ENCODE peak calls at places on chromosomes 1 and 21, in eight cellular contexts. One of them, this sample, is unnamed. For H3K27me3, the result is how much of the 10 kb centered on the place peaks cover.

GRCh38 chr1:42420911-42421585 is 34.8 kb downstream of the ZMYND12 start:
- DNase-seq in tibial artery: no peak
- DNase-seq in AG04450: peak
- DNase-seq in CD4-positive, alpha-beta memory T cell: no peak
- DNase-seq in cardiac muscle cell: peak
- DNase-seq in heart left ventricle: peak
- DNase-seq in mesendoderm: no peak
- DNase-seq in fibroblast of lung: peak
- DNase-seq in this sample: no peak

GRCh38 chr1:94327001-94327685 is 89.8 kb upstream of the ARHGAP29 start:
- DNase-seq in tibial artery: peak
- DNase-seq in AG04450: no peak
- DNase-seq in CD4-positive, alpha-beta memory T cell: no peak
- DNase-seq in cardiac muscle cell: peak
- DNase-seq in heart left ventricle: peak
- DNase-seq in mesendoderm: peak
- DNase-seq in fibroblast of lung: peak
- DNase-seq in this sample: no peak

GRCh38 chr1:87402192-87403046 is 73.7 kb downstream of the LMO4 start:
- DNase-seq in tibial artery: no peak
- DNase-seq in AG04450: peak
- DNase-seq in CD4-positive, alpha-beta memory T cell: no peak
- DNase-seq in cardiac muscle cell: peak
- DNase-seq in heart left ventricle: no peak
- DNase-seq in mesendoderm: no peak
- DNase-seq in fibroblast of lung: peak
- DNase-seq in this sample: no peak

GRCh38 chr21:37619464-37619974 is 252.9 kb downstream of the DYRK1A start:
- DNase-seq in tibial artery: no peak
- DNase-seq in AG04450: no peak
- DNase-seq in CD4-positive, alpha-beta memory T cell: no peak
- DNase-seq in cardiac muscle cell: no peak
- DNase-seq in heart left ventricle: peak
- DNase-seq in mesendoderm: no peak
- DNase-seq in fibroblast of lung: no peak
- DNase-seq in this sample: no peak

GRCh38 chr1:52727956-52728656 is 1.9 kb downstream of the ZYG11B start:
- DNase-seq in tibial artery: no peak
- DNase-seq in AG04450: no peak
- DNase-seq in CD4-positive, alpha-beta memory T cell: no peak
- DNase-seq in cardiac muscle cell: no peak
- DNase-seq in heart left ventricle: no peak
- DNase-seq in mesendoderm: no peak
- DNase-seq in fibroblast of lung: no peak
- DNase-seq in this sample: no peak

GRCh38 chr1:119040906-119041305 is 52.8 kb upstream of the TBX15 start:
- DNase-seq in tibial artery: peak
- DNase-seq in AG04450: peak
- DNase-seq in CD4-positive, alpha-beta memory T cell: no peak
- DNase-seq in cardiac muscle cell: peak
- DNase-seq in heart left ventricle: peak
- DNase-seq in mesendoderm: no peak
- DNase-seq in fibroblast of lung: no peak
- DNase-seq in this sample: no peak

GRCh38 chr1:179296831-179297377 is 3.3 kb downstream of the SOAT1 start:
- DNase-seq in tibial artery: no peak
- DNase-seq in AG04450: no peak
- DNase-seq in CD4-positive, alpha-beta memory T cell: no peak
- DNase-seq in cardiac muscle cell: no peak
- DNase-seq in heart left ventricle: no peak
- DNase-seq in mesendoderm: no peak
- DNase-seq in fibroblast of lung: no peak
- DNase-seq in this sample: no peak

GRCh38 chr1:227357229-227358078 is 39.2 kb upstream of the CDC42BPA start:
- DNase-seq in tibial artery: peak
- DNase-seq in AG04450: peak
- DNase-seq in CD4-positive, alpha-beta memory T cell: no peak
- DNase-seq in cardiac muscle cell: peak
- DNase-seq in heart left ventricle: peak
- DNase-seq in mesendoderm: peak
- DNase-seq in fibroblast of lung: peak
- DNase-seq in this sample: no peak

GRCh38 chr1:27940870-27941269 is 6.1 kb downstream of the SMPDL3B start:
- DNase-seq in tibial artery: no peak
- DNase-seq in AG04450: no peak
- DNase-seq in CD4-positive, alpha-beta memory T cell: no peak
- DNase-seq in cardiac muscle cell: no peak
- DNase-seq in heart left ventricle: no peak
- DNase-seq in mesendoderm: no peak
- DNase-seq in fibroblast of lung: no peak
- DNase-seq in this sample: no peak

GRCh38 chr1:43059640-43060574 is 101.2 kb upstream of the SLC2A1 start:
- DNase-seq in tibial artery: no peak
- DNase-seq in AG04450: peak
- DNase-seq in CD4-positive, alpha-beta memory T cell: no peak
- DNase-seq in cardiac muscle cell: no peak
- DNase-seq in heart left ventricle: no peak
- DNase-seq in mesendoderm: no peak
- DNase-seq in fibroblast of lung: peak
- DNase-seq in this sample: no peak

GRCh38 chr1:193538004-193538355 is 351.6 kb upstream of the B3GALT2 start:
- DNase-seq in tibial artery: no peak
- DNase-seq in AG04450: no peak
- DNase-seq in CD4-positive, alpha-beta memory T cell: no peak
- DNase-seq in cardiac muscle cell: no peak
- DNase-seq in heart left ventricle: no peak
- DNase-seq in mesendoderm: no peak
- DNase-seq in fibroblast of lung: no peak
- DNase-seq in this sample: no peak

GRCh38 chr1:163055531-163055930 is 13.6 kb upstream of the RGS4 start:
- DNase-seq in tibial artery: no peak
- DNase-seq in AG04450: no peak
- DNase-seq in CD4-positive, alpha-beta memory T cell: no peak
- DNase-seq in cardiac muscle cell: no peak
- DNase-seq in heart left ventricle: no peak
- DNase-seq in mesendoderm: peak
- DNase-seq in fibroblast of lung: no peak
- DNase-seq in this sample: no peak

GRCh38 chr1:189424746-189425331 is 1052.8 kb downstream of the BRINP3 start:
- DNase-seq in tibial artery: no peak
- DNase-seq in AG04450: no peak
- DNase-seq in CD4-positive, alpha-beta memory T cell: no peak
- DNase-seq in cardiac muscle cell: peak
- DNase-seq in heart left ventricle: no peak
- DNase-seq in mesendoderm: peak
- DNase-seq in fibroblast of lung: peak
- DNase-seq in this sample: no peak

GRCh38 chr21:43369124-43369523 is 57.8 kb downstream of the SIK1 start:
- DNase-seq in tibial artery: no peak
- DNase-seq in AG04450: no peak
- DNase-seq in CD4-positive, alpha-beta memory T cell: no peak
- DNase-seq in cardiac muscle cell: peak
- DNase-seq in heart left ventricle: no peak
- DNase-seq in mesendoderm: no peak
- DNase-seq in fibroblast of lung: peak
- DNase-seq in this sample: no peak

GRCh38 chr1:157993179-157994080 is at the start of gene KIRREL1:
- DNase-seq in tibial artery: peak
- DNase-seq in AG04450: no peak
- DNase-seq in CD4-positive, alpha-beta memory T cell: no peak
- DNase-seq in cardiac muscle cell: peak
- DNase-seq in heart left ventricle: peak
- DNase-seq in mesendoderm: peak
- DNase-seq in fibroblast of lung: peak
- DNase-seq in this sample: no peak

GRCh38 chr21:16583567-16583966 is 853.8 kb downstream of the USP25 start:
- DNase-seq in tibial artery: no peak
- DNase-seq in AG04450: no peak
- DNase-seq in CD4-positive, alpha-beta memory T cell: no peak
- DNase-seq in cardiac muscle cell: no peak
- DNase-seq in heart left ventricle: no peak
- DNase-seq in mesendoderm: no peak
- DNase-seq in fibroblast of lung: no peak
- DNase-seq in this sample: no peak

GRCh38 chr1:220879090-220879508 is at the start of gene HLX:
- DNase-seq in tibial artery: peak
- DNase-seq in AG04450: peak
- DNase-seq in CD4-positive, alpha-beta memory T cell: no peak
- DNase-seq in cardiac muscle cell: peak
- DNase-seq in heart left ventricle: peak
- DNase-seq in mesendoderm: peak
- DNase-seq in fibroblast of lung: peak
- DNase-seq in this sample: no peak

GRCh38 chr1:2966940-2967725 is 54.1 kb upstream of the ACTRT2 start:
- DNase-seq in tibial artery: no peak
- DNase-seq in AG04450: no peak
- DNase-seq in CD4-positive, alpha-beta memory T cell: no peak
- DNase-seq in cardiac muscle cell: no peak
- DNase-seq in heart left ventricle: no peak
- DNase-seq in mesendoderm: no peak
- DNase-seq in fibroblast of lung: no peak
- DNase-seq in this sample: peak

GRCh38 chr1:179002552-179003345 is 22.9 kb upstream of the FAM20B start:
- DNase-seq in tibial artery: peak
- DNase-seq in AG04450: peak
- DNase-seq in CD4-positive, alpha-beta memory T cell: peak
- DNase-seq in cardiac muscle cell: peak
- DNase-seq in heart left ventricle: peak
- DNase-seq in mesendoderm: peak
- DNase-seq in fibroblast of lung: peak
- DNase-seq in this sample: peak

GRCh38 chr1:84780000-84780716 is 89.9 kb upstream of the SSX2IP start:
- DNase-seq in tibial artery: no peak
- DNase-seq in AG04450: no peak
- DNase-seq in CD4-positive, alpha-beta memory T cell: peak
- DNase-seq in cardiac muscle cell: peak
- DNase-seq in heart left ventricle: no peak
- DNase-seq in mesendoderm: no peak
- DNase-seq in fibroblast of lung: peak
- DNase-seq in this sample: no peak

GRCh38 chr1:54814148-54814498 is 13.0 kb upstream of the TTC22 start:
- DNase-seq in tibial artery: no peak
- DNase-seq in AG04450: no peak
- DNase-seq in CD4-positive, alpha-beta memory T cell: no peak
- DNase-seq in cardiac muscle cell: no peak
- DNase-seq in heart left ventricle: no peak
- DNase-seq in mesendoderm: no peak
- DNase-seq in fibroblast of lung: no peak
- DNase-seq in this sample: no peak

GRCh38 chr1:158961178-158961577 is 29.8 kb downstream of the PYHIN1 start:
- DNase-seq in tibial artery: no peak
- DNase-seq in AG04450: no peak
- DNase-seq in CD4-positive, alpha-beta memory T cell: no peak
- DNase-seq in cardiac muscle cell: no peak
- DNase-seq in heart left ventricle: no peak
- DNase-seq in mesendoderm: no peak
- DNase-seq in fibroblast of lung: no peak
- DNase-seq in this sample: no peak

GRCh38 chr21:31559368-31560119 is 99.9 kb upstream of the SOD1 start:
- DNase-seq in tibial artery: peak
- DNase-seq in AG04450: peak
- DNase-seq in CD4-positive, alpha-beta memory T cell: peak
- DNase-seq in cardiac muscle cell: peak
- DNase-seq in heart left ventricle: peak
- DNase-seq in mesendoderm: peak
- DNase-seq in fibroblast of lung: peak
- DNase-seq in this sample: peak

GRCh38 chr1:234989019-234989418 is 139.6 kb downstream of the TOMM20 start:
- DNase-seq in tibial artery: no peak
- DNase-seq in AG04450: no peak
- DNase-seq in CD4-positive, alpha-beta memory T cell: no peak
- DNase-seq in cardiac muscle cell: no peak
- DNase-seq in heart left ventricle: no peak
- DNase-seq in mesendoderm: no peak
- DNase-seq in fibroblast of lung: no peak
- DNase-seq in this sample: no peak

GRCh38 chr1:81660286-81660685 is 140.4 kb upstream of the ADGRL2 start:
- DNase-seq in tibial artery: no peak
- DNase-seq in AG04450: no peak
- DNase-seq in CD4-positive, alpha-beta memory T cell: no peak
- DNase-seq in cardiac muscle cell: no peak
- DNase-seq in heart left ventricle: no peak
- DNase-seq in mesendoderm: peak
- DNase-seq in fibroblast of lung: peak
- DNase-seq in this sample: no peak

GRCh38 chr1:66370462-66370907 is 163.5 kb upstream of the SGIP1 start:
- DNase-seq in tibial artery: no peak
- DNase-seq in AG04450: no peak
- DNase-seq in CD4-positive, alpha-beta memory T cell: no peak
- DNase-seq in cardiac muscle cell: no peak
- DNase-seq in heart left ventricle: no peak
- DNase-seq in mesendoderm: peak
- DNase-seq in fibroblast of lung: no peak
- DNase-seq in this sample: no peak
- H3K27ac ChIP-seq in tibial artery: peak
- H3K27ac ChIP-seq in AG04450: no peak
- H3K27ac ChIP-seq in CD4-positive, alpha-beta memory T cell: peak
- H3K27ac ChIP-seq in cardiac muscle cell: no peak
- H3K27ac ChIP-seq in heart left ventricle: no peak
- H3K27ac ChIP-seq in mesendoderm: no peak
- H3K27ac ChIP-seq in fibroblast of lung: no peak
- H3K27ac ChIP-seq in this sample: no peak

GRCh38 chr21:33031562-33031961 is 5.8 kb downstream of the OLIG2 start:
- DNase-seq in tibial artery: no peak
- DNase-seq in AG04450: no peak
- DNase-seq in CD4-positive, alpha-beta memory T cell: no peak
- DNase-seq in cardiac muscle cell: no peak
- DNase-seq in heart left ventricle: no peak
- DNase-seq in mesendoderm: no peak
- DNase-seq in fibroblast of lung: no peak
- DNase-seq in this sample: no peak
- H3K27me3 ChIP-seq in tibial artery: under half
- H3K27me3 ChIP-seq in AG04450: half or more
- H3K27me3 ChIP-seq in CD4-positive, alpha-beta memory T cell: under half
- H3K27me3 ChIP-seq in cardiac muscle cell: half or more
- H3K27me3 ChIP-seq in heart left ventricle: half or more
- H3K27me3 ChIP-seq in mesendoderm: half or more
- H3K27me3 ChIP-seq in fibroblast of lung: half or more
- H3K27me3 ChIP-seq in this sample: under half

GRCh38 chr1:204466416-204467405 is 27.9 kb downstream of the PIK3C2B start:
- DNase-seq in tibial artery: peak
- DNase-seq in AG04450: no peak
- DNase-seq in CD4-positive, alpha-beta memory T cell: no peak
- DNase-seq in cardiac muscle cell: no peak
- DNase-seq in heart left ventricle: peak
- DNase-seq in mesendoderm: no peak
- DNase-seq in fibroblast of lung: no peak
- DNase-seq in this sample: no peak
- H3K4me3 ChIP-seq in tibial artery: peak
- H3K4me3 ChIP-seq in AG04450: no peak
- H3K4me3 ChIP-seq in CD4-positive, alpha-beta memory T cell: no peak
- H3K4me3 ChIP-seq in cardiac muscle cell: no peak
- H3K4me3 ChIP-seq in heart left ventricle: peak
- H3K4me3 ChIP-seq in mesendoderm: no peak
- H3K4me3 ChIP-seq in fibroblast of lung: no peak
- H3K4me3 ChIP-seq in this sample: no peak

DNA sequence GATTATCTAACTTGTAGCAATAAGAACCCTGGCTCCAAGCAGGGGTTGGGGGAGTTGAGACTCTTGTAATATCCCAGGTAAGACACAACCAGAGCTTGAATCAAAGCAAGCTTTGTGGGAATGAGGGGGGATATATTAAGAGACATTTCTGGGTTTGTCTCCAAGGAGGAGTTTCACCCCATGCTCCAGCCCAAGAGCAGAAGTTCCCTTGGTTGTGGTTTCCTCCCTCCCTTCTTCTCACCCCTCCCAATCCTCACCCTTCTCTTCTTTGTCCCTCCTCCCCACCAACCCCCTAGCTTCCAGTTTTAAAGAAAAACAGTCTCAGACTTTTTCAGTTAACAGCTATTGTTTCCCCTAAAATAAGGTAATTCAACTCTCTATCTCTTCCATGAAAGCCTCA is 11.9 kb downstream of the TRAF3IP3 start:
- DNase-seq in tibial artery: no peak
- DNase-seq in AG04450: no peak
- DNase-seq in CD4-positive, alpha-beta memory T cell: no peak
- DNase-seq in cardiac muscle cell: no peak
- DNase-seq in heart left ventricle: no peak
- DNase-seq in mesendoderm: no peak
- DNase-seq in fibroblast of lung: no peak
- DNase-seq in this sample: no peak
- H3K27ac ChIP-seq in tibial artery: no peak
- H3K27ac ChIP-seq in AG04450: no peak
- H3K27ac ChIP-seq in CD4-positive, alpha-beta memory T cell: peak
- H3K27ac ChIP-seq in cardiac muscle cell: no peak
- H3K27ac ChIP-seq in heart left ventricle: no peak
- H3K27ac ChIP-seq in mesendoderm: no peak
- H3K27ac ChIP-seq in fibroblast of lung: no peak
- H3K27ac ChIP-seq in this sample: peak